ENCODE peak calls at places on chromosomes 12 and 14, in nine cellular contexts. H is A549; G is WERI-Rb-1; M is PC-9; E is CD4-positive, alpha-beta memory T cell; J is aorta; U is GM23248; R is mammary epithelial cell; K is cardiac muscle cell. S is an unnamed sample.

GRCh38 chr12:115755752-115756140 is 521.7 kb downstream of the MED13L start:
- DNase-seq in G (no peak), K (no peak), M (no peak), R (no peak), E (no peak), H (no peak), U (no peak), J (no peak), S (no peak)

GRCh38 chr14:29536886-29537511 is 390.6 kb downstream of the PRKD1 start:
- DNase-seq in G (no peak), H (no peak), J (no peak), K (peak; percentile 59), R (no peak), E (no peak), U (peak; percentile 49), M (no peak), S (no peak)

GRCh38 chr12:40232602-40233001 is 7.8 kb downstream of the LRRK2 start:
- DNase-seq in H (no peak), U (no peak), J (no peak), E (no peak), G (no peak), M (no peak), K (no peak), R (no peak), S (no peak)

GRCh38 chr14:88919502-88919901 is 95.1 kb downstream of the TTC8 start:
- DNase-seq in R (peak; percentile 67), E (no peak), H (peak; percentile 15), M (no peak), K (no peak), J (no peak), U (peak; percentile 29), G (no peak), S (peak; percentile 59)

GRCh38 chr14:49924852-49925251 is 32.0 kb downstream of the ARF6 start:
- DNase-seq in G (no peak), E (no peak), M (no peak), R (no peak), J (no peak), H (no peak), U (no peak), K (no peak), S (no peak)

GRCh38 chr14:32635103-32635719 is 303.5 kb upstream of the NPAS3 start:
- DNase-seq in H (no peak), R (peak; percentile 35), M (no peak), K (peak; percentile 64), U (peak; percentile 76), E (no peak), G (no peak), J (no peak), S (no peak)

GRCh38 chr12:55820679-55821078 is 2.8 kb downstream of the ORMDL2 start:
- DNase-seq in M (no peak), U (peak; percentile 59), G (no peak), K (peak; percentile 26), H (peak; percentile 41), R (no peak), J (no peak), E (no peak), S (no peak)

GRCh38 chr12:128879898-128880764 is 26.9 kb downstream of the GLT1D1 start:
- DNase-seq in G (no peak), E (no peak), K (no peak), J (no peak), U (no peak), R (no peak), H (no peak), M (no peak), S (no peak)

GRCh38 chr14:24215495-24216344 is at the start of gene MDP1:
- DNase-seq in U (peak; percentile 91), E (peak; percentile 92), G (peak; percentile 85), K (peak; percentile 88), H (peak; percentile 95), J (peak; percentile 92), R (peak; percentile 83), M (peak; percentile 66), S (peak; percentile 44)

GRCh38 chr12:95385246-95385645 is 88.7 kb upstream of the METAP2 start:
- DNase-seq in E (no peak), U (peak; percentile 57), H (no peak), G (no peak), R (peak; percentile 14), J (peak; percentile 52), M (no peak), K (peak; percentile 84), S (no peak)

GRCh38 chr14:52463375-52463774 is 88.9 kb downstream of the TXNDC16 start:
- DNase-seq in U (no peak), J (no peak), G (no peak), R (no peak), K (no peak), H (no peak), E (no peak), M (no peak), S (no peak)

GRCh38 chr14:52455291-52456088 is 96.8 kb downstream of the TXNDC16 start:
- DNase-seq in H (no peak), E (no peak), J (no peak), U (peak; percentile 71), G (no peak), K (peak; percentile 52), R (peak; percentile 78), M (no peak), S (no peak)

GRCh38 chr14:52464175-52464574 is 88.1 kb downstream of the TXNDC16 start:
- DNase-seq in G (no peak), E (no peak), H (no peak), R (no peak), U (no peak), J (no peak), K (no peak), M (no peak), S (no peak)

GRCh38 chr14:52461721-52462120 is 90.6 kb downstream of the TXNDC16 start:
- DNase-seq in M (no peak), K (no peak), E (no peak), R (no peak), U (no peak), G (no peak), J (no peak), H (no peak), S (no peak)

DNA sequence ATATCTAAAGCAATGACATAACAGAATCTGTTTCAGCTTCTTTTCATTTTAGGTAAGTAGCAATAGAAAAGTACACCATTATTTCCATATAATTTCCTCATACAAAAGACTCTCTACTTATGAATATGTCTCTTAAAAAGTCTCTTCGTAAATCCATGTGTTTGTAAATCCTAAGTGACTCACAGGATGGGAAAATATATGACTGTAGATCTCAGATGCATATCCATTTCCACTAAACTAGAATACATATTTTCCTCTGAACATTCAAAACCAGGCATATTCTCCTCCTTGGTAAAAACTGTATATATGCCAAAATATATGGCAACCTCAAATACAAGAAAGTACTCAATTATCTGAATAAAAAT is 93.6 kb downstream of the TXNDC16 start:
- DNase-seq in M (no peak), J (no peak), E (no peak), G (no peak), K (peak; percentile 30), R (peak; percentile 28), U (peak; percentile 29), H (no peak), S (no peak)
- H3K27ac ChIP-seq in M (no peak overlapping the region), J (no peak overlapping the region), E (no peak overlapping the region), G (no peak overlapping the region), K (no peak overlapping the region), R (peak overlapping the region; percentile 64), U (peak overlapping the region; percentile 55), H (no peak overlapping the region), S (peak overlapping the region; percentile 61)

GRCh38 chr14:97459180-97459579 is 662.0 kb downstream of the VRK1 start:
- DNase-seq in M (no peak), H (no peak), J (no peak), R (no peak), G (no peak), K (no peak), U (no peak), E (no peak), S (no peak)

GRCh38 chr14:97456958-97457357 is 659.8 kb downstream of the VRK1 start:
- DNase-seq in M (no peak), E (peak; percentile 72), R (no peak), U (no peak), G (no peak), K (no peak), H (no peak), J (no peak), S (peak; percentile 31)

GRCh38 chr14:97453991-97454390 is 656.8 kb downstream of the VRK1 start:
- DNase-seq in K (no peak), G (no peak), U (no peak), E (no peak), H (no peak), J (no peak), M (no peak), R (no peak), S (no peak)

GRCh38 chr14:97458302-97459137 is 661.3 kb downstream of the VRK1 start:
- DNase-seq in U (no peak), H (no peak), J (peak; percentile 57), K (no peak), E (peak; percentile 91), R (no peak), M (no peak), G (no peak), S (no peak)

GRCh38 chr14:97456497-97456896 is 659.3 kb downstream of the VRK1 start:
- DNase-seq in M (no peak), U (no peak), H (no peak), G (no peak), J (no peak), E (no peak), K (no peak), R (no peak), S (no peak)
- H3K27ac ChIP-seq in M (no peak overlapping the region), U (no peak overlapping the region), H (no peak overlapping the region), G (no peak overlapping the region), J (no peak overlapping the region), E (no peak overlapping the region), K (no peak overlapping the region), R (no peak overlapping the region), S (no peak overlapping the region)

DNA sequence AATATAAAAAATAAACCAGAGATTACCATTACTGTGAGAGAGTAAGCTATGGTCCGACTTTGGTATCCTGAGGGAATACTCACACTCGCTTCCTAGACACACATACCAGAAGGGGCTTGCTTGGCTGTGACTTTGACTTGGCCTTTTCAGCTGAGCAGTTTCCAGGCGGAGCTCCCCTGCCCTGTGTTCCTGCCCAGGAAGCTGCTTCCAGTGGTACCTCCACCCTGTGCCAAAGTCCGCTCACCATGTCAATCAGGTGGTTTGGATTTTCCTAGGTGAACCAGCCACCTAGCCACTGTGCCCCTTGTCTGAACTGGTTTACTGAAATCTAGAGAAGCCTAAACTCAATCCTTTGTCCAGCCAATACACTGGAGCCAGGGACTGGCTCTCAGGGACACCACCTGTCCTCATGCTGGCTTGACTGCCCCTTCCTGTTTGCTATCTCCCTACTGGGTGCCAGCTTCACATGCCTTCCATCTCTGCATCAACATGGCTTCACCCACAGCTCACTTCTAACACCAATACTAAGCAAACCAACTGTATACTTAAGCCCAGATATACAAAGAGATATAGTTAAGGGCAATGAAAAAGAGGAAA is 28.6 kb downstream of the MAX start:
- DNase-seq in E (no peak), K (no peak), J (no peak), R (no peak), G (no peak), H (no peak), M (no peak), U (no peak), S (no peak)
- H3K27ac ChIP-seq in E (no peak overlapping the region), K (peak overlapping the region; percentile 76), J (no peak overlapping the region), R (no peak overlapping the region), G (no peak overlapping the region), H (no peak overlapping the region), M (no peak overlapping the region), U (no peak overlapping the region), S (no peak overlapping the region)

DNA sequence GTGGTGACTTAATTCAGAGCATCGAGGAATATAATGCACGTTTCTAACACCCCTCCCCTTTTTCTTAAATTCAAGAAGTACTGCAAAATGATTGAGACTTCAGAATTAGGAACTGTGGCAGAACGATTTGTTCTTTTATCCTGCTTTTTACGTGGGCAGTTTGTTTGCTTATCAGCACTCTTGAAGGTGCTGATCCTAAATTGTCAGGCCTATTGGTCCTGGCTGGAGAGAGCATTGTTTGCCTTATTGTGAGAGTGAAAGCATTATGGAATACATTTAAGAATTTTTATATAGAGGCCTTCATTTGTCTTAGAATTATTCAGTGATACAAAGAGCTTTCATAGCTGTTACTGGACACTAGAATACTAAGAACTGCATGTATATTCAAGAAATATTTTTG is 59.1 kb downstream of the TMTC2 start:
- DNase-seq in G (no peak), U (no peak), E (no peak), H (no peak), R (no peak), M (no peak), J (no peak), K (no peak), S (no peak)
- H3K27ac ChIP-seq in G (no peak overlapping the region), U (no peak overlapping the region), E (no peak overlapping the region), H (no peak overlapping the region), R (no peak overlapping the region), M (no peak overlapping the region), J (no peak overlapping the region), K (no peak overlapping the region), S (no peak overlapping the region)